ENCODE peak calls at places on chromosome X, in four cellular contexts. One of them, this sample, is unnamed. For H3K4me1, the result is how much of the 10 kb centered on the place peaks cover.

GRCh38 chrX:16678689-16679088 is 28.7 kb downstream of the S100G start:
- DNase-seq in esophagus squamous epithelium: no peak
- DNase-seq in cardiac muscle cell: no peak
- DNase-seq in A549: no peak
- DNase-seq in this sample: no peak

GRCh38 chrX:27435031-27435430 is 28.1 kb downstream of the PPP4R3C start:
- DNase-seq in esophagus squamous epithelium: no peak
- DNase-seq in cardiac muscle cell: no peak
- DNase-seq in A549: no peak
- DNase-seq in this sample: no peak

GRCh38 chrX:47797084-47797483 is 39.6 kb upstream of the ZNF81 start:
- DNase-seq in esophagus squamous epithelium: no peak
- DNase-seq in cardiac muscle cell: no peak
- DNase-seq in A549: no peak
- DNase-seq in this sample: no peak

GRCh38 chrX:147779173-147779572 is 132.5 kb upstream of the FMR1 start:
- DNase-seq in esophagus squamous epithelium: no peak
- DNase-seq in cardiac muscle cell: no peak
- DNase-seq in A549: no peak
- DNase-seq in this sample: no peak

GRCh38 chrX:64977830-64978229 is 1.6 kb upstream of the ZC4H2 start:
- DNase-seq in esophagus squamous epithelium: no peak
- DNase-seq in cardiac muscle cell: no peak
- DNase-seq in A549: peak
- DNase-seq in this sample: no peak

GRCh38 chrX:119272882-119273806 is 37.1 kb downstream of the PGRMC1 start:
- DNase-seq in esophagus squamous epithelium: no peak
- DNase-seq in cardiac muscle cell: peak
- DNase-seq in A549: no peak
- DNase-seq in this sample: no peak

GRCh38 chrX:19824603-19825002 is 62.8 kb downstream of the SH3KBP1 start:
- DNase-seq in esophagus squamous epithelium: no peak
- DNase-seq in cardiac muscle cell: no peak
- DNase-seq in A549: no peak
- DNase-seq in this sample: no peak

GRCh38 chrX:95383778-95384177 is 1300.9 kb upstream of the DIAPH2 start:
- DNase-seq in esophagus squamous epithelium: no peak
- DNase-seq in cardiac muscle cell: no peak
- DNase-seq in A549: no peak
- DNase-seq in this sample: no peak

GRCh38 chrX:9948406-9948805 is 18.8 kb upstream of the CLDN34 start:
- DNase-seq in esophagus squamous epithelium: no peak
- DNase-seq in cardiac muscle cell: no peak
- DNase-seq in A549: no peak
- DNase-seq in this sample: no peak

GRCh38 chrX:19840899-19841648 is 46.3 kb downstream of the SH3KBP1 start:
- DNase-seq in esophagus squamous epithelium: no peak
- DNase-seq in cardiac muscle cell: no peak
- DNase-seq in A549: no peak
- DNase-seq in this sample: no peak

GRCh38 chrX:43644124-43644701 is 11.9 kb upstream of the MAOA start:
- DNase-seq in esophagus squamous epithelium: no peak
- DNase-seq in cardiac muscle cell: no peak
- DNase-seq in A549: peak
- DNase-seq in this sample: no peak

GRCh38 chrX:103211012-103211715 is 3.7 kb upstream of the BEX4 start:
- DNase-seq in esophagus squamous epithelium: no peak
- DNase-seq in cardiac muscle cell: peak
- DNase-seq in A549: peak
- DNase-seq in this sample: no peak

GRCh38 chrX:150158554-150159332 is 204.4 kb upstream of the MAMLD1 start:
- DNase-seq in esophagus squamous epithelium: no peak
- DNase-seq in cardiac muscle cell: no peak
- DNase-seq in A549: no peak
- DNase-seq in this sample: no peak

GRCh38 chrX:9816094-9816700 is 30.0 kb downstream of the SHROOM2 start:
- DNase-seq in esophagus squamous epithelium: no peak
- DNase-seq in cardiac muscle cell: no peak
- DNase-seq in A549: no peak
- DNase-seq in this sample: no peak

GRCh38 chrX:18354369-18355329 is at the start of gene SCML2:
- DNase-seq in esophagus squamous epithelium: no peak
- DNase-seq in cardiac muscle cell: peak
- DNase-seq in A549: peak
- DNase-seq in this sample: no peak

GRCh38 chrX:47574096-47574553 is 8.1 kb upstream of the TIMP1 start:
- DNase-seq in esophagus squamous epithelium: no peak
- DNase-seq in cardiac muscle cell: peak
- DNase-seq in A549: no peak
- DNase-seq in this sample: no peak

GRCh38 chrX:63250253-63250868 is 100.8 kb downstream of the SPIN4 start:
- DNase-seq in esophagus squamous epithelium: no peak
- DNase-seq in cardiac muscle cell: peak
- DNase-seq in A549: peak
- DNase-seq in this sample: peak

GRCh38 chrX:150536455-150537116 is 31.8 kb upstream of the MTM1 start:
- DNase-seq in esophagus squamous epithelium: no peak
- DNase-seq in cardiac muscle cell: no peak
- DNase-seq in A549: peak
- DNase-seq in this sample: no peak

GRCh38 chrX:22063284-22063683 is 31.2 kb downstream of the PHEX start:
- DNase-seq in esophagus squamous epithelium: no peak
- DNase-seq in cardiac muscle cell: no peak
- DNase-seq in A549: no peak
- DNase-seq in this sample: no peak

GRCh38 chrX:109732319-109732779 is 708 bp downstream of the ACSL4 start:
- DNase-seq in esophagus squamous epithelium: no peak
- DNase-seq in cardiac muscle cell: peak
- DNase-seq in A549: peak
- DNase-seq in this sample: no peak

GRCh38 chrX:63718010-63718694 is 66.9 kb downstream of the ARHGEF9 start:
- DNase-seq in esophagus squamous epithelium: no peak
- DNase-seq in cardiac muscle cell: no peak
- DNase-seq in A549: no peak
- DNase-seq in this sample: no peak

GRCh38 chrX:131626681-131627296 is 82.9 kb downstream of the OR13H1 start:
- DNase-seq in esophagus squamous epithelium: no peak
- DNase-seq in cardiac muscle cell: peak
- DNase-seq in A549: peak
- DNase-seq in this sample: no peak

GRCh38 chrX:56113785-56114436 is 118.2 kb upstream of the KLF8 start:
- DNase-seq in esophagus squamous epithelium: no peak
- DNase-seq in cardiac muscle cell: no peak
- DNase-seq in A549: no peak
- DNase-seq in this sample: no peak

GRCh38 chrX:101081257-101081656 is 2.6 kb downstream of the TMEM35A start:
- DNase-seq in esophagus squamous epithelium: no peak
- DNase-seq in cardiac muscle cell: no peak
- DNase-seq in A549: no peak
- DNase-seq in this sample: no peak

GRCh38 chrX:123807825-123808416 is 51.9 kb upstream of the XIAP start:
- DNase-seq in esophagus squamous epithelium: no peak
- DNase-seq in cardiac muscle cell: no peak
- DNase-seq in A549: no peak
- DNase-seq in this sample: no peak

GRCh38 chrX:102934624-102935023 is 2.4 kb upstream of the RAB40AL start:
- DNase-seq in esophagus squamous epithelium: no peak
- DNase-seq in cardiac muscle cell: no peak
- DNase-seq in A549: peak
- DNase-seq in this sample: no peak

GRCh38 chrX:132393992-132394391 is 94.8 kb downstream of the MBNL3 start:
- DNase-seq in esophagus squamous epithelium: no peak
- DNase-seq in cardiac muscle cell: no peak
- DNase-seq in A549: no peak
- DNase-seq in this sample: no peak

GRCh38 chrX:123215397-123216089 is 31.5 kb downstream of the GRIA3 start:
- DNase-seq in esophagus squamous epithelium: no peak
- DNase-seq in cardiac muscle cell: no peak
- DNase-seq in A549: no peak
- DNase-seq in this sample: no peak

GRCh38 chrX:9327747-9328145 is 137.1 kb upstream of the TBL1X start:
- DNase-seq in esophagus squamous epithelium: no peak
- DNase-seq in cardiac muscle cell: no peak
- DNase-seq in A549: peak
- DNase-seq in this sample: no peak

GRCh38 chrX:56564921-56565861 is 1.8 kb downstream of the UBQLN2 start:
- DNase-seq in esophagus squamous epithelium: no peak
- DNase-seq in cardiac muscle cell: peak
- DNase-seq in A549: peak
- DNase-seq in this sample: no peak

GRCh38 chrX:72128881-72129280 is 2.8 kb downstream of the RTL5 start:
- DNase-seq in esophagus squamous epithelium: no peak
- DNase-seq in cardiac muscle cell: peak
- DNase-seq in A549: peak
- DNase-seq in this sample: no peak

GRCh38 chrX:68867458-68868166 is 38.8 kb downstream of the EFNB1 start:
- DNase-seq in esophagus squamous epithelium: no peak
- DNase-seq in cardiac muscle cell: peak
- DNase-seq in A549: no peak
- DNase-seq in this sample: no peak

GRCh38 chrX:153611298-153612095 is 12.6 kb upstream of the CCNQ start:
- DNase-seq in esophagus squamous epithelium: no peak
- DNase-seq in cardiac muscle cell: no peak
- DNase-seq in A549: no peak
- DNase-seq in this sample: no peak

GRCh38 chrX:41684138-41684537 is 4.6 kb upstream of the GPR34 start:
- DNase-seq in esophagus squamous epithelium: no peak
- DNase-seq in cardiac muscle cell: no peak
- DNase-seq in A549: no peak
- DNase-seq in this sample: no peak

GRCh38 chrX:3176439-3176820 is 135.2 kb downstream of the ARSF start:
- DNase-seq in esophagus squamous epithelium: no peak
- DNase-seq in cardiac muscle cell: no peak
- DNase-seq in A549: no peak
- DNase-seq in this sample: no peak

GRCh38 chrX:3175659-3176438 is 134.6 kb downstream of the ARSF start:
- DNase-seq in esophagus squamous epithelium: no peak
- DNase-seq in cardiac muscle cell: no peak
- DNase-seq in A549: no peak
- DNase-seq in this sample: no peak

GRCh38 chrX:3177851-3178250 is 136.6 kb downstream of the ARSF start:
- DNase-seq in esophagus squamous epithelium: no peak
- DNase-seq in cardiac muscle cell: no peak
- DNase-seq in A549: no peak
- DNase-seq in this sample: no peak

GRCh38 chrX:3181846-3182245 is 140.6 kb downstream of the ARSF start:
- DNase-seq in esophagus squamous epithelium: no peak
- DNase-seq in cardiac muscle cell: no peak
- DNase-seq in A549: no peak
- DNase-seq in this sample: no peak

GRCh38 chrX:3178329-3178728 is 137.1 kb downstream of the ARSF start:
- DNase-seq in esophagus squamous epithelium: no peak
- DNase-seq in cardiac muscle cell: no peak
- DNase-seq in A549: no peak
- DNase-seq in this sample: no peak
- H3K27ac ChIP-seq in esophagus squamous epithelium: no peak
- H3K27ac ChIP-seq in cardiac muscle cell: no peak
- H3K27ac ChIP-seq in A549: no peak
- H3K27ac ChIP-seq in this sample: no peak

DNA sequence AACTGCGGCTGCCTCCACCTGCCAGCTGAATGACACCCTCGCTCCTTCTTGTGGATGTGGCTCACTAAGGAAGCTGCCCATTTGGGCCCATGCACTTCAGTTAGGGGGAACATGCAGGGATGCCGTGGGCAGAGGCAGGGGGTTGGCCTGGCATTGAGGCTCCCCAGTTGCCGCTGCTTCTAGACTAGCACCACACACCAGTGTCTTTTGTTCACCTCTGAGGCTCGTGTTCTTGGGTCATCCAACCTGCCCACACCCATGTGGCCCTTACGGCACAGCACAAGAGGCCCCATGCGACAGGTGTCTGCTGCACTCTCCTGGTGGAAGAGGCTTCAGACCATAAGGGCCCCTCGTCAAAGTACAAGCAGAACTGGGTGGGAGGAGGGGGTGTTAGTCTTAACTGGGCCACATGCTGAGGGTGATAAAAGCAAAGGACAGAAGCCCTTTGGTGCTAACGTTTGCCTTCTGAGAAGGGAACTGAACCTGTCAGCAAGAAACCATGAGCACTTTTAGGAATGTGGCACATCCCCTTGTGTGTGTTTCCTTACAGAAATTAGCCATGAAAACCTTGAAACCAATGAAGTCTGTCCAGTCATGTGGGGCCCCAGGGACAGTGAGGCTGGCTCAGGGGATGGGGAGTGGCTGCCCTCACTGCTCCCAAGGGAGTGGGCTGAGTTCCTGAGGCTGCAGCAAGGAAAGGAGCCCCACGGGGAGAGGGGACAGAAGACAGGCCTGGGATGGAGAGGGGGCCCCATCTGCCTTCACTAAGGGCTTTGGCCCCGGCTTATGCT is 39.2 kb downstream of the MAP7D3 start:
- DNase-seq in esophagus squamous epithelium: no peak
- DNase-seq in cardiac muscle cell: no peak
- DNase-seq in A549: no peak
- DNase-seq in this sample: no peak
- H3K4me1 ChIP-seq in esophagus squamous epithelium: under half
- H3K4me1 ChIP-seq in cardiac muscle cell: under half
- H3K4me1 ChIP-seq in A549: under half
- H3K4me1 ChIP-seq in this sample: under half

GRCh38 chrX:49844622-49845021 is 15.5 kb downstream of the PAGE4 start:
- DNase-seq in esophagus squamous epithelium: no peak
- DNase-seq in cardiac muscle cell: no peak
- DNase-seq in A549: no peak
- DNase-seq in this sample: no peak

GRCh38 chrX:49846004-49846403 is 16.9 kb downstream of the PAGE4 start:
- DNase-seq in esophagus squamous epithelium: no peak
- DNase-seq in cardiac muscle cell: no peak
- DNase-seq in A549: no peak
- DNase-seq in this sample: no peak

GRCh38 chrX:49838374-49838773 is 9.3 kb downstream of the PAGE4 start:
- DNase-seq in esophagus squamous epithelium: no peak
- DNase-seq in cardiac muscle cell: peak
- DNase-seq in A549: peak
- DNase-seq in this sample: no peak

GRCh38 chrX:49842603-49843002 is 13.5 kb downstream of the PAGE4 start:
- DNase-seq in esophagus squamous epithelium: no peak
- DNase-seq in cardiac muscle cell: no peak
- DNase-seq in A549: no peak
- DNase-seq in this sample: no peak

GRCh38 chrX:49840679-49841078 is 11.6 kb downstream of the PAGE4 start:
- DNase-seq in esophagus squamous epithelium: no peak
- DNase-seq in cardiac muscle cell: peak
- DNase-seq in A549: peak
- DNase-seq in this sample: peak
- TF ChIP-seq CTCF in esophagus squamous epithelium: no peak
- TF ChIP-seq CTCF in cardiac muscle cell: peak
- TF ChIP-seq CTCF in A549: no peak
- TF ChIP-seq CTCF in this sample: peak

DNA sequence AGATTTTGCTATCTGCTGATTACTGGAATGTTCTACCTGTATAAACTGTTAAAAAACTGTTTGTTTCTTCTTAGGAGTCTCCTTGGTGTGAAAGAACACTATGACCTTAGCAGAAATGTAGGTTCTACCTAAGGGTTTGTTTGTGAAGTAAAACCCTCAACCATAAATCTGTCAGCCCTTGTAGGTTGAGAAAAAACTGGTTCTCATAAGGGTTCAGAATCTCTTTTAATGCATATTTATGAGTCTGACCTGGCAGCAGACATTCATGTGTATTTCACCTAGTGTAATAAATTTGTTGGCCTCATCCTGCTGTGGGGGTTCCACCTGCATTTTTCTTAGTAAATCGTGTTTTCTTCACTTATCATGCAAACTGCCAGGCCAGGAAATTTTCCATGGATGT is 42.5 kb downstream of the KLHL13 start:
- DNase-seq in esophagus squamous epithelium: no peak
- DNase-seq in cardiac muscle cell: no peak
- DNase-seq in A549: no peak
- DNase-seq in this sample: no peak
- H3K27ac ChIP-seq in esophagus squamous epithelium: no peak
- H3K27ac ChIP-seq in cardiac muscle cell: no peak
- H3K27ac ChIP-seq in A549: no peak
- H3K27ac ChIP-seq in this sample: no peak